ENCODE peak calls at places on chromosomes 4 and X, in seven cellular contexts. V is ovary; S is CD8-positive, alpha-beta T cell; I is hepatocyte; O is A549; N is IMR-90; Z is left lung. E is an unnamed sample.

GRCh38 chr4:89803036-89803435 is 33.9 kb downstream of the SNCA start:
- DNase-seq in V (no peak), S (no peak), I (no peak), O (no peak), N (no peak), Z (no peak), E (no peak)

GRCh38 chr4:108690738-108691137 is 40.3 kb downstream of the OSTC start:
- DNase-seq in V (no peak), S (no peak), I (no peak), O (no peak), N (no peak), Z (no peak), E (no peak)

GRCh38 chrX:68932611-68933010 is 103.8 kb downstream of the EFNB1 start:
- DNase-seq in V (no peak), S (no peak), I (no peak), O (no peak), N (no peak), Z (no peak), E (no peak)

GRCh38 chr4:77433102-77433733 is 172.4 kb upstream of the CXCL13 start:
- DNase-seq in V (no peak), S (no peak), I (peak), O (peak), N (peak), Z (no peak), E (peak)

GRCh38 chr4:154132406-154132805 is 343.5 kb upstream of the SFRP2 start:
- DNase-seq in V (no peak), S (no peak), I (no peak), O (no peak), N (peak), Z (no peak), E (no peak)

GRCh38 chrX:66731398-66731797 is 92.5 kb upstream of the EDA2R start:
- DNase-seq in V (no peak), S (no peak), I (peak), O (peak), N (peak), Z (no peak), E (no peak)

GRCh38 chrX:10582945-10583344 is 37.4 kb downstream of the MID1 start:
- DNase-seq in V (no peak), S (no peak), I (no peak), O (no peak), N (peak), Z (no peak), E (no peak)

GRCh38 chr4:173543266-173543665 is 13.2 kb upstream of the HAND2 start:
- DNase-seq in V (no peak), S (no peak), I (no peak), O (no peak), N (no peak), Z (no peak), E (no peak)

GRCh38 chrX:38249965-38250364 is 29.3 kb upstream of the SRPX start:
- DNase-seq in V (no peak), S (no peak), I (no peak), O (no peak), N (peak), Z (no peak), E (no peak)

GRCh38 chrX:149510386-149510785 is 5.3 kb upstream of the IDS start:
- DNase-seq in V (no peak), S (no peak), I (no peak), O (no peak), N (no peak), Z (no peak), E (no peak)

GRCh38 chr4:25301471-25301870 is 11.1 kb upstream of the ZCCHC4 start:
- DNase-seq in V (no peak), S (no peak), I (no peak), O (no peak), N (no peak), Z (no peak), E (no peak)
- H3K27ac ChIP-seq in V (no peak), S (no peak), I (no peak), O (no peak), N (no peak), Z (no peak), E (no peak)

DNA sequence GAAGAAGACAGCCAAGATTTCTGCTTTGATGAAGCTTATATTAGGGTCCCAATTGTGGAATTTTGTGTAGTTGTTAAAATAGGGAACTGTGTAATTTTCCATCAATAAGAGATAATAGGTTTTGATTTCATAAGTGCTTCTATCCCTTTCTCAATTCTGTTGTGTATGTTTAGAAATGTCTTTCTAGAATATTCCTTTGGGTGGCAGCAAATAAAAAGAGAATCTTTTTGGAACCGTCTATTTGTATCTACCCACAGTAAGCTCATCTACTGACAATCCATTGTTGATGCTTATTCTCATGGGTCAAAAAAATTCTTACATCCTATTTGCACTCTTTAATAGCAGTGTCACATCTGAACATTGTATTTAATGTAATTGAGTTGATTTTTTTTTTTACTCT is 61.7 kb downstream of the TMA16 start:
- DNase-seq in V (no peak), S (no peak), I (no peak), O (no peak), N (peak), Z (no peak), E (no peak)
- TF ChIP-seq CTCF in V (no peak), S (no peak), I (peak), O (peak), N (peak), Z (no peak), E (no peak)

GRCh38 chr4:66355328-66355727 is 685.0 kb upstream of the EPHA5 start:
- DNase-seq in V (no peak), S (no peak), I (no peak), O (no peak), N (no peak), Z (no peak), E (no peak)
- H3K27ac ChIP-seq in V (no peak), S (no peak), I (no peak), O (no peak), N (no peak), Z (no peak), E (no peak)

GRCh38 chr4:7238300-7238960 is 46.1 kb downstream of the SORCS2 start:
- DNase-seq in V (no peak), S (no peak), I (no peak), O (no peak), N (no peak), Z (peak), E (no peak)
- TF ChIP-seq CTCF in V (no peak), S (no peak), I (peak), O (no peak), N (peak), Z (no peak), E (no peak)

GRCh38 chr4:185771696-185772390 is 40.2 kb downstream of the SORBS2 start:
- DNase-seq in V (no peak), S (no peak), I (no peak), O (no peak), N (no peak), Z (no peak), E (no peak)
- H3K27ac ChIP-seq in V (no peak), S (no peak), I (no peak), O (no peak), N (no peak), Z (peak), E (no peak)

GRCh38 chr4:38902695-38903094 is 35.1 kb downstream of the FAM114A1 start:
- DNase-seq in V (no peak), S (no peak), I (peak), O (peak), N (no peak), Z (no peak), E (peak)
- TF ChIP-seq CTCF in V (no peak), S (peak), I (peak), O (peak), N (peak), Z (no peak), E (no peak)

GRCh38 chr4:78552398-78553396 is 1.1 kb downstream of the ANXA3 start:
- DNase-seq in V (no peak), S (no peak), I (peak), O (peak), N (no peak), Z (no peak), E (peak)
- H3K27ac ChIP-seq in V (no peak), S (no peak), I (peak), O (peak), N (no peak), Z (peak), E (peak)

GRCh38 chrX:98405376-98405775 is 1521.7 kb downstream of the RPA4 start:
- DNase-seq in V (no peak), S (no peak), I (no peak), O (no peak), N (no peak), Z (no peak), E (peak)

GRCh38 chrX:98412058-98412457 is 1528.3 kb downstream of the RPA4 start:
- DNase-seq in V (no peak), S (no peak), I (no peak), O (no peak), N (no peak), Z (no peak), E (no peak)

GRCh38 chrX:98407526-98408049 is 1523.9 kb downstream of the RPA4 start:
- DNase-seq in V (no peak), S (no peak), I (no peak), O (no peak), N (no peak), Z (no peak), E (no peak)
- TF ChIP-seq CTCF in V (no peak), S (no peak), I (no peak), O (no peak), N (no peak), Z (no peak), E (no peak)

GRCh38 chrX:19991350-19991718 is 473 bp upstream of the BCLAF3 start:
- DNase-seq in V (no peak), S (no peak), I (no peak), O (no peak), N (no peak), Z (no peak), E (no peak)

GRCh38 chrX:19987856-19988255 is 3.0 kb downstream of the BCLAF3 start:
- DNase-seq in V (no peak), S (no peak), I (no peak), O (no peak), N (no peak), Z (no peak), E (no peak)

GRCh38 chrX:19990519-19991349 is at the start of gene BCLAF3:
- DNase-seq in V (peak), S (peak), I (peak), O (peak), N (peak), Z (peak), E (peak)

GRCh38 chrX:19986531-19986930 is 4.3 kb downstream of the BCLAF3 start:
- DNase-seq in V (no peak), S (no peak), I (no peak), O (no peak), N (no peak), Z (no peak), E (no peak)

DNA sequence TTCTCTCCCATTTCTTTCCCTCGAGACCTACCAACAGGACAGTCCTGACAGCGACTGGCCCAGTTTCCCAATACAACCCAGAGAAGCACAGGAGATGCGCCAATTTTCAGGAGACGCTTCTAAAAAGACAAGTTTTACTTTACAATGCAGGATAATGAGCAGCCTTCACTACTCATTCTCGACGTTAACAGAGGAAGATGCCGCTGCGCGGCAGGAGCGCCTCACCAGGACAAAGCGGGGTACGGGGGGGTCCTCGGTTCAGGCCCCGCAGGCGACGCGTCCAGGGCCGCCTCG is 689 bp downstream of the BCLAF3 start:
- DNase-seq in V (no peak), S (no peak), I (no peak), O (peak), N (no peak), Z (no peak), E (peak)
- H3K27ac ChIP-seq in V (peak), S (peak), I (peak), O (peak), N (peak), Z (peak), E (peak)

E was measured in RWPE1.